ENCODE peak calls at places on chromosomes 13 and 19, in ten cellular contexts. One of them, this sample, is unnamed.

GRCh38 chr19:46256855-46257254 is 27.3 kb downstream of the IGFL1 start:
- DNase-seq in progenitor cell of endocrine pancreas: no peak
- DNase-seq in BE2C: no peak
- DNase-seq in fibroblast of pulmonary artery: peak; percentile 32
- DNase-seq in uterus: no peak
- DNase-seq in neural crest cell: no peak
- DNase-seq in epithelial cell of esophagus: peak; percentile 72
- DNase-seq in pancreas: no peak
- DNase-seq in heart left ventricle: no peak
- DNase-seq in cardiac muscle cell: peak; percentile 33
- DNase-seq in this sample: no peak

GRCh38 chr13:72839831-72840426 is 58.0 kb downstream of the PIBF1 start:
- DNase-seq in fibroblast of pulmonary artery: peak; percentile 64
- DNase-seq in heart left ventricle: no peak
- DNase-seq in uterus: no peak
- DNase-seq in cardiac muscle cell: peak; percentile 59
- DNase-seq in BE2C: peak; percentile 67
- DNase-seq in neural crest cell: peak; percentile 8
- DNase-seq in pancreas: peak; percentile 27
- DNase-seq in progenitor cell of endocrine pancreas: peak; percentile 17
- DNase-seq in epithelial cell of esophagus: peak; percentile 78
- DNase-seq in this sample: peak; percentile 57

GRCh38 chr13:97225533-97225932 is 3.4 kb downstream of the MBNL2 start:
- DNase-seq in uterus: no peak
- DNase-seq in cardiac muscle cell: no peak
- DNase-seq in pancreas: no peak
- DNase-seq in progenitor cell of endocrine pancreas: no peak
- DNase-seq in BE2C: no peak
- DNase-seq in fibroblast of pulmonary artery: no peak
- DNase-seq in neural crest cell: no peak
- DNase-seq in epithelial cell of esophagus: no peak
- DNase-seq in heart left ventricle: no peak
- DNase-seq in this sample: no peak

GRCh38 chr19:33767898-33768413 is 28.7 kb upstream of the KCTD15 start:
- DNase-seq in fibroblast of pulmonary artery: peak; percentile 30
- DNase-seq in heart left ventricle: no peak
- DNase-seq in uterus: no peak
- DNase-seq in cardiac muscle cell: peak; percentile 33
- DNase-seq in epithelial cell of esophagus: peak; percentile 15
- DNase-seq in pancreas: no peak
- DNase-seq in progenitor cell of endocrine pancreas: peak; percentile 84
- DNase-seq in neural crest cell: peak; percentile 81
- DNase-seq in BE2C: no peak
- DNase-seq in this sample: no peak

GRCh38 chr13:31000889-31001288 is 68.4 kb downstream of the TEX26 start:
- DNase-seq in epithelial cell of esophagus: peak; percentile 13
- DNase-seq in fibroblast of pulmonary artery: peak; percentile 49
- DNase-seq in uterus: no peak
- DNase-seq in cardiac muscle cell: peak; percentile 36
- DNase-seq in BE2C: no peak
- DNase-seq in neural crest cell: no peak
- DNase-seq in progenitor cell of endocrine pancreas: no peak
- DNase-seq in heart left ventricle: no peak
- DNase-seq in pancreas: no peak
- DNase-seq in this sample: no peak

GRCh38 chr19:3224346-3225325 is at the start of gene CELF5:
- DNase-seq in heart left ventricle: peak; percentile 51
- DNase-seq in epithelial cell of esophagus: peak; percentile 23
- DNase-seq in cardiac muscle cell: peak; percentile 43
- DNase-seq in BE2C: peak; percentile 79
- DNase-seq in uterus: no peak
- DNase-seq in fibroblast of pulmonary artery: peak; percentile 11
- DNase-seq in progenitor cell of endocrine pancreas: peak; percentile 52
- DNase-seq in pancreas: peak; percentile 34
- DNase-seq in neural crest cell: peak; percentile 58
- DNase-seq in this sample: peak; percentile 80

GRCh38 chr13:33728271-33729037 is 89.5 kb upstream of the RFC3 start:
- DNase-seq in progenitor cell of endocrine pancreas: no peak
- DNase-seq in fibroblast of pulmonary artery: peak; percentile 5
- DNase-seq in uterus: peak; percentile 37
- DNase-seq in pancreas: peak; percentile 31
- DNase-seq in epithelial cell of esophagus: peak; percentile 63
- DNase-seq in neural crest cell: no peak
- DNase-seq in BE2C: no peak
- DNase-seq in heart left ventricle: peak; percentile 55
- DNase-seq in cardiac muscle cell: peak; percentile 20
- DNase-seq in this sample: no peak

GRCh38 chr19:11578342-11579142 is 1.1 kb upstream of the ACP5 start:
- DNase-seq in epithelial cell of esophagus: no peak
- DNase-seq in fibroblast of pulmonary artery: no peak
- DNase-seq in heart left ventricle: peak; percentile 61
- DNase-seq in pancreas: peak; percentile 31
- DNase-seq in neural crest cell: no peak
- DNase-seq in progenitor cell of endocrine pancreas: no peak
- DNase-seq in BE2C: no peak
- DNase-seq in cardiac muscle cell: peak; percentile 33
- DNase-seq in uterus: no peak
- DNase-seq in this sample: peak; percentile 52

GRCh38 chr13:109954441-109954840 is 168.1 kb upstream of the IRS2 start:
- DNase-seq in fibroblast of pulmonary artery: no peak
- DNase-seq in BE2C: no peak
- DNase-seq in neural crest cell: no peak
- DNase-seq in epithelial cell of esophagus: no peak
- DNase-seq in uterus: no peak
- DNase-seq in cardiac muscle cell: no peak
- DNase-seq in progenitor cell of endocrine pancreas: no peak
- DNase-seq in heart left ventricle: no peak
- DNase-seq in pancreas: no peak
- DNase-seq in this sample: no peak

GRCh38 chr19:46722004-46722380 is 5.1 kb upstream of the PRKD2 start:
- DNase-seq in epithelial cell of esophagus: peak; percentile 41
- DNase-seq in uterus: no peak
- DNase-seq in progenitor cell of endocrine pancreas: no peak
- DNase-seq in fibroblast of pulmonary artery: no peak
- DNase-seq in cardiac muscle cell: no peak
- DNase-seq in BE2C: no peak
- DNase-seq in pancreas: no peak
- DNase-seq in neural crest cell: no peak
- DNase-seq in heart left ventricle: no peak
- DNase-seq in this sample: no peak

GRCh38 chr13:97568850-97569249 is 134.9 kb downstream of the RAP2A start:
- DNase-seq in pancreas: peak; percentile 51
- DNase-seq in heart left ventricle: no peak
- DNase-seq in epithelial cell of esophagus: peak; percentile 45
- DNase-seq in fibroblast of pulmonary artery: no peak
- DNase-seq in neural crest cell: no peak
- DNase-seq in progenitor cell of endocrine pancreas: no peak
- DNase-seq in BE2C: no peak
- DNase-seq in cardiac muscle cell: no peak
- DNase-seq in uterus: no peak
- DNase-seq in this sample: no peak

GRCh38 chr13:106649495-106649894 is 81.6 kb upstream of the ARGLU1 start:
- DNase-seq in heart left ventricle: no peak
- DNase-seq in neural crest cell: no peak
- DNase-seq in uterus: no peak
- DNase-seq in progenitor cell of endocrine pancreas: no peak
- DNase-seq in cardiac muscle cell: peak; percentile 0
- DNase-seq in BE2C: no peak
- DNase-seq in epithelial cell of esophagus: peak; percentile 84
- DNase-seq in pancreas: no peak
- DNase-seq in fibroblast of pulmonary artery: peak; percentile 29
- DNase-seq in this sample: no peak

DNA sequence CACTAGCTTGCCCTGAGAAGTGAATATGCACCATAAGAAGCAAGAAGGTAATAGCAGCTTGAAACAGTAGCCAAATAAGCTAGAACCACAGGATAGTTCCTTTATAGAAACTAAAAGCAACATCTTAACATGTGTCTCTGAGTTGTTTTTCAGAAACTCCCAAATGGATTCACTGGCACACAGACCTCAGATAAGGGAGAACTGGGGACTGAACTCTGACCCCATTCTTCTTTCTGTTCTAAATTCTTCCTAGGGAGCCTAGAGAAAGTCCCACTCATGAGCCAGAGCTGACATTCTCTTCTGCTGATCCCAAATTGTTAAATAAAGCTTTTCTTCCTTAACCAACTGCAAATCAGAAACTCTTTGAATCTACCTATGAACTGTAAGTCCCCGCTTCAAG is 146.1 kb downstream of the PCDH9 start:
- DNase-seq in cardiac muscle cell: peak; percentile 14
- DNase-seq in progenitor cell of endocrine pancreas: no peak
- DNase-seq in heart left ventricle: no peak
- DNase-seq in epithelial cell of esophagus: no peak
- DNase-seq in pancreas: no peak
- DNase-seq in neural crest cell: no peak
- DNase-seq in BE2C: no peak
- DNase-seq in fibroblast of pulmonary artery: no peak
- DNase-seq in uterus: no peak
- DNase-seq in this sample: no peak
- TF ChIP-seq CTCF in cardiac muscle cell: no peak
- TF ChIP-seq CTCF in progenitor cell of endocrine pancreas: no peak
- TF ChIP-seq CTCF in heart left ventricle: no peak
- TF ChIP-seq CTCF in epithelial cell of esophagus: no peak
- TF ChIP-seq CTCF in pancreas: no peak
- TF ChIP-seq CTCF in neural crest cell: no peak
- TF ChIP-seq CTCF in BE2C: no peak
- TF ChIP-seq CTCF in fibroblast of pulmonary artery: no peak
- TF ChIP-seq CTCF in uterus: no peak
- TF ChIP-seq CTCF in this sample: no peak

GRCh38 chr13:28273919-28274318 is 135.6 kb downstream of the PAN3 start:
- DNase-seq in uterus: no peak
- DNase-seq in cardiac muscle cell: peak; percentile 3
- DNase-seq in heart left ventricle: no peak
- DNase-seq in neural crest cell: no peak
- DNase-seq in progenitor cell of endocrine pancreas: no peak
- DNase-seq in BE2C: peak; percentile 36
- DNase-seq in epithelial cell of esophagus: no peak
- DNase-seq in pancreas: no peak
- DNase-seq in fibroblast of pulmonary artery: peak; percentile 10
- DNase-seq in this sample: no peak
- TF ChIP-seq CTCF in uterus: no peak
- TF ChIP-seq CTCF in cardiac muscle cell: no peak
- TF ChIP-seq CTCF in heart left ventricle: no peak
- TF ChIP-seq CTCF in neural crest cell: no peak
- TF ChIP-seq CTCF in progenitor cell of endocrine pancreas: no peak
- TF ChIP-seq CTCF in BE2C: peak; percentile 62
- TF ChIP-seq CTCF in epithelial cell of esophagus: no peak
- TF ChIP-seq CTCF in pancreas: no peak
- TF ChIP-seq CTCF in fibroblast of pulmonary artery: no peak
- TF ChIP-seq CTCF in this sample: no peak

DNA sequence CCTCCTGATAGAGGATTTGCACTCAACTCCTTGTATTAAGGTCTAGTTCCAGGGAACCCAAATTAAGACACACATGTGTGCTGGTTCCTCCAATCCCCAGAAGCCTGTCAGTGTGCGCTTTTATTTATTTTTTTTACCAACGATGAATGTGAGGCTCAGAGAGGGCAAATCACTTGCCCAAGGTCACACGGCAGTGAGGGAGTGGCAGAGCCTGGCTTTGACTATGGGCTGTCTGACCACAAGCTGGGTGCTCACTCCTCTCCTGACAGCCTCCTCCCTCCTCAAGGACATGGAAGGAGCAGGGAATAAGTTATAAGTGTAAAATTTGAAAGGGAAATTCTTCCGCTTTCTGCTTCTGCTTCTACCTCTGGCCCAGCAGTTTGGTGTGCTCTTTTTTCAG is 48.9 kb downstream of the CYP4F22 start:
- DNase-seq in fibroblast of pulmonary artery: no peak
- DNase-seq in heart left ventricle: no peak
- DNase-seq in progenitor cell of endocrine pancreas: no peak
- DNase-seq in epithelial cell of esophagus: no peak
- DNase-seq in cardiac muscle cell: no peak
- DNase-seq in BE2C: no peak
- DNase-seq in neural crest cell: no peak
- DNase-seq in uterus: no peak
- DNase-seq in pancreas: no peak
- DNase-seq in this sample: no peak
- TF ChIP-seq CTCF in fibroblast of pulmonary artery: no peak
- TF ChIP-seq CTCF in heart left ventricle: no peak
- TF ChIP-seq CTCF in progenitor cell of endocrine pancreas: no peak
- TF ChIP-seq CTCF in epithelial cell of esophagus: no peak
- TF ChIP-seq CTCF in cardiac muscle cell: no peak
- TF ChIP-seq CTCF in BE2C: no peak
- TF ChIP-seq CTCF in neural crest cell: no peak
- TF ChIP-seq CTCF in uterus: no peak
- TF ChIP-seq CTCF in pancreas: no peak
- TF ChIP-seq CTCF in this sample: no peak

DNA sequence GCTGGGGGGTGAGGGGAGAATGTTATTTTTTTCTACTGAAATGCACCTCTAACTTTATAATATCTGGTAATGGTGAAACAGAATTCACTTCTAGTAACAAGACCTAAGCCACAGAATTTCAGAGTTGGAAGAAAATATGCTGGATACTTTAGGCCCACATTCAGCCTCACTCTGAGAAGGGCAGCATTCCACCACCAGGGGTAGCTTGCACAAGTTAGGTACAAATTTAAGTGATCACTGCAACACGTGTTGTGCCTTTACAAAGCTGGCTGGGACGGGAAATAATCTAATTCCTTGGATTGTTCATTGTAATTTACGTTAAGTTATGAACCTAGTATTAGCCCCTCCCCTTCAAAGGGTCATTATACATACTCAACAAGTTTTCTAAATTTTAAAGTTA is 192.3 kb downstream of the RGCC start:
- DNase-seq in epithelial cell of esophagus: peak; percentile 10
- DNase-seq in heart left ventricle: no peak
- DNase-seq in BE2C: no peak
- DNase-seq in cardiac muscle cell: peak; percentile 46
- DNase-seq in progenitor cell of endocrine pancreas: no peak
- DNase-seq in neural crest cell: no peak
- DNase-seq in uterus: no peak
- DNase-seq in fibroblast of pulmonary artery: peak; percentile 50
- DNase-seq in pancreas: no peak
- DNase-seq in this sample: no peak
- TF ChIP-seq CTCF in epithelial cell of esophagus: peak; percentile 41
- TF ChIP-seq CTCF in heart left ventricle: peak; percentile 30
- TF ChIP-seq CTCF in BE2C: peak; percentile 49
- TF ChIP-seq CTCF in cardiac muscle cell: peak; percentile 40
- TF ChIP-seq CTCF in progenitor cell of endocrine pancreas: peak; percentile 51
- TF ChIP-seq CTCF in neural crest cell: peak; percentile 58
- TF ChIP-seq CTCF in uterus: no peak
- TF ChIP-seq CTCF in fibroblast of pulmonary artery: peak; percentile 43
- TF ChIP-seq CTCF in pancreas: no peak
- TF ChIP-seq CTCF in this sample: no peak

This sample was measured in glutamatergic neuron.